ENCODE peak calls at places on chromosomes 3 and 15, in six cellular contexts. D is transverse colon, I is GM12878, V is HCT116, S is stomach, Q is suprapubic skin. P is an unnamed sample.

GRCh38 chr3:73839032-73839431 is 214.3 kb upstream of the PDZRN3 start:
- DNase-seq in S (no peak), V (no peak), Q (no peak), D (no peak), I (no peak), P (no peak)

GRCh38 chr3:70308760-70309159 is 3.7 kb downstream of the MDFIC2 start:
- DNase-seq in S (no peak), V (no peak), D (no peak), I (no peak), Q (no peak), P (no peak)

GRCh38 chr15:81280086-81280485 is 43.9 kb downstream of the STARD5 start:
- DNase-seq in D (no peak), V (no peak), I (no peak), S (no peak), Q (no peak), P (no peak)

GRCh38 chr3:183944790-183945189 is 60.1 kb upstream of the PARL start:
- DNase-seq in V (no peak), D (no peak), Q (no peak), S (no peak), I (peak), P (no peak)

GRCh38 chr15:70956196-70956595 is 63.6 kb downstream of the LRRC49 start:
- DNase-seq in V (no peak), I (no peak), D (no peak), S (no peak), Q (no peak), P (no peak)

GRCh38 chr3:105691633-105692032 is 177.2 kb downstream of the CBLB start:
- DNase-seq in D (no peak), I (no peak), Q (no peak), S (no peak), V (no peak), P (no peak)

GRCh38 chr15:92393287-92393993 is at the start of gene ST8SIA2:
- DNase-seq in D (no peak), I (no peak), S (no peak), Q (no peak), V (no peak), P (no peak)

GRCh38 chr3:174159629-174160028 is 699.5 kb upstream of the NAALADL2 start:
- DNase-seq in I (no peak), S (no peak), D (no peak), Q (no peak), V (no peak), P (no peak)

GRCh38 chr15:69446947-69447346 is 5.7 kb upstream of the RPLP1 start:
- DNase-seq in I (no peak), V (no peak), D (no peak), S (no peak), Q (no peak), P (no peak)

GRCh38 chr3:171150945-171151344 is 124.4 kb upstream of the SLC2A2 start:
- DNase-seq in V (no peak), D (no peak), S (no peak), I (no peak), Q (no peak), P (no peak)

GRCh38 chr3:144643778-144644191 is 672.2 kb downstream of the DIPK2A start:
- DNase-seq in S (no peak), I (no peak), Q (no peak), V (no peak), D (no peak), P (no peak)

GRCh38 chr3:64437126-64437525 is 211.9 kb upstream of the PRICKLE2 start:
- DNase-seq in I (no peak), Q (no peak), D (no peak), V (no peak), S (no peak), P (no peak)

GRCh38 chr15:54660356-54660755 is 536.4 kb downstream of the RSL24D1 start:
- DNase-seq in Q (no peak), S (no peak), V (no peak), D (no peak), I (no peak), P (no peak)

GRCh38 chr15:60763668-60764067 is 284.7 kb upstream of the ICE2 start:
- DNase-seq in V (no peak), S (no peak), Q (no peak), I (no peak), D (no peak), P (no peak)

GRCh38 chr15:68517285-68517711 is 61.5 kb upstream of the CORO2B start:
- DNase-seq in D (no peak), V (no peak), Q (peak), I (no peak), S (no peak), P (no peak)

GRCh38 chr3:131454501-131454900 is 48.3 kb downstream of the MRPL3 start:
- DNase-seq in I (no peak), Q (no peak), S (no peak), D (no peak), V (no peak), P (no peak)

GRCh38 chr3:5126586-5126985 is 4.5 kb downstream of the ARL8B start:
- DNase-seq in I (no peak), Q (no peak), V (no peak), S (no peak), D (no peak), P (no peak)

GRCh38 chr3:192275741-192276355 is 451.5 kb downstream of the FGF12 start:
- DNase-seq in V (no peak), D (no peak), S (no peak), I (no peak), Q (no peak), P (no peak)

GRCh38 chr3:184584001-184584891 is 22.7 kb downstream of the EPHB3 start:
- DNase-seq in Q (no peak), S (no peak), V (no peak), I (no peak), D (no peak), P (no peak)

GRCh38 chr15:80694624-80695098 is 449 bp upstream of the ABHD17C start:
- DNase-seq in I (no peak), S (no peak), D (peak), Q (no peak), V (no peak), P (peak)

GRCh38 chr3:186193534-186194450 is 84.9 kb upstream of the ETV5 start:
- DNase-seq in V (no peak), I (no peak), S (no peak), D (no peak), Q (no peak), P (no peak)

GRCh38 chr15:79117442-79118204 is 27.0 kb upstream of the RASGRF1 start:
- DNase-seq in Q (no peak), S (no peak), V (no peak), I (no peak), D (no peak), P (no peak)

GRCh38 chr3:182725372-182726251 is 67.7 kb upstream of the ATP11B start:
- DNase-seq in S (peak), D (peak), I (no peak), Q (no peak), V (no peak), P (no peak)

GRCh38 chr15:29708519-29708918 is 113.7 kb downstream of the TJP1 start:
- DNase-seq in V (no peak), D (no peak), S (no peak), Q (no peak), I (no peak), P (no peak)

GRCh38 chr3:45269952-45270351 is 43.9 kb upstream of the TMEM158 start:
- DNase-seq in I (no peak), S (no peak), D (no peak), Q (no peak), V (no peak), P (no peak)

GRCh38 chr3:3800076-3800448 is 831 bp downstream of the LRRN1 start:
- DNase-seq in D (no peak), S (peak), Q (no peak), V (no peak), I (no peak), P (peak)

GRCh38 chr3:3802021-3802420 is 2.8 kb downstream of the LRRN1 start:
- DNase-seq in D (no peak), I (no peak), Q (no peak), V (no peak), S (no peak), P (no peak)

GRCh38 chr3:3800685-3801509 is 1.7 kb downstream of the LRRN1 start:
- DNase-seq in V (no peak), I (no peak), Q (no peak), S (peak), D (no peak), P (peak)

GRCh38 chr3:3799173-3800075 is at the start of gene LRRN1:
- DNase-seq in S (peak), I (no peak), V (no peak), D (peak), Q (peak), P (peak)

DNA sequence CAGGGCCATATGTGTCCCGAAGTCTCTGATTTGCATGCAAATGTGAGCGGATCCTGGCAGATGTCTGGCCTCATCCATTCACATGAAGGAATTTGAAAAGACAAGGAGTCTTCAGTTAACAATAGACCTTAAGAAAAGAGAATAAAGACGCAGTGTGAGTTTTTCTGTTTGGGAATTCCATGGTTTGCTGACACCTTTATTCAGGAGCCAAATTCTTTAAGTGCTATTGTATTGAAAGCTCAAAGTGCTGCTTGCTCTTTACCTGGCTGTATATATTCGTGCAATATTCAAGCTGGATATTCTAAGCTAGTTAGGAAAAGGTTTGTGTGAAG is 2.2 kb downstream of the LRRN1 start:
- DNase-seq in I (no peak), Q (no peak), S (no peak), D (no peak), V (no peak), P (no peak)
- H3K4me3 ChIP-seq in I (no peak), Q (peak), S (peak), D (no peak), V (no peak), P (no peak)

GRCh38 chr3:15499536-15499935 is 22.0 kb downstream of the COLQ start:
- DNase-seq in I (no peak), S (no peak), V (no peak), Q (peak), D (no peak), P (no peak)
- TF ChIP-seq POLR2AphosphoS5 in I (no peak), S (no peak), V (no peak), Q (peak), D (no peak), P (peak)

GRCh38 chr15:72184165-72184811 is 13.3 kb downstream of the GRAMD2A start:
- DNase-seq in D (peak), S (peak), I (no peak), Q (peak), V (peak), P (peak)
- TF ChIP-seq POLR2A in D (no peak), S (no peak), I (no peak), Q (no peak), V (no peak), P (no peak)

DNA sequence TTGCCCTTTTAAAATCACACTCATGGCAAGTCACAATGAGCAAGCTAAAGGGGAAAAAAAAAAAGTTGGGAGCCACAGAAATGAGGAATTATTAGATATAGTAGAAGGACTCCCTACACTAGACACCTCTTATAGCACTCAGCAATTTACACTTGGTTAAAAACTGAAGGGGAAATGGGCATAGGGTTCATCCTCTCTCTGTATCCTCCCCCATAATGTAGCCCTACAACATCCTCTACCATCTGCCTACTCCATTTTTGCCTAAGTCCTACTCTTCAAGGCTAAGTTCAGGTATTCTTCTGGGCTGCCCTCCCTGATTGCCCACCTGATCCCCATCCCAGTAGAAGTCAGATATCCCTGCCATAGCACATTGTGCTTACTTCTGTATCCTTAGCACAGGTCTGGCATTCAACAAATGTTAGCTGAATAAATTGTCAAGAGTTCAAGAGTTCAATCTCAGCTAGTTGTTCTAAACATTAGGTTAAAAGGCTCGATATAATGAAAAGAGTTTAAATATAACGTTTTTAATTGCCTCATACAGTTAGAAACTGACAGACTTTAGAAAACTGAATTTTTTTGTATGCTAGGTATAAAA is 14.5 kb downstream of the SETD2 start:
- DNase-seq in I (no peak), S (no peak), Q (no peak), D (no peak), V (no peak), P (no peak)
- H3K4me3 ChIP-seq in I (no peak), S (no peak), Q (no peak), D (no peak), V (no peak), P (no peak)

GRCh38 chr3:150319900-150320299 is 88.2 kb upstream of the TSC22D2 start:
- DNase-seq in I (no peak), Q (no peak), V (peak), D (no peak), S (no peak), P (no peak)
- TF ChIP-seq POLR2AphosphoS5 in I (no peak), Q (no peak), V (peak), D (no peak), S (peak), P (no peak)

GRCh38 chr3:143001369-143002082 is at the start of gene U2SURP:
- DNase-seq in I (peak), Q (peak), D (peak), S (peak), V (peak), P (peak)
- TF ChIP-seq POLR2A in I (peak), Q (no peak), D (peak), S (peak), V (peak), P (peak)

GRCh38 chr15:51931638-51932037 is 39.9 kb downstream of the LEO1 start:
- DNase-seq in I (no peak), V (no peak), S (no peak), Q (no peak), D (no peak), P (no peak)
- H3K4me3 ChIP-seq in I (no peak), V (no peak), S (no peak), Q (no peak), D (no peak), P (no peak)

GRCh38 chr3:30693470-30694120 is 87.2 kb downstream of the TGFBR2 start:
- DNase-seq in Q (no peak), S (no peak), I (peak), D (peak), V (peak), P (no peak)
- TF ChIP-seq POLR2AphosphoS5 in Q (no peak), S (no peak), I (no peak), D (no peak), V (no peak), P (no peak)

P was measured in spleen.